ENCODE peak calls at places on chromosome 10, in six cellular contexts. J, Q, R, A, O and U are unnamed samples.
A peak's percentile ranks its signal among the peaks of the same experiment; 100 is the strongest.

GRCh38 chr10:97713351-97713827 is at the start of gene MARVELD1:
- DNase-seq in J (peak; percentile 84), Q (no peak), R (peak; percentile 62), A (peak; percentile 53), O (no peak), U (peak; percentile 20)

GRCh38 chr10:22427101-22427500 is 81.8 kb downstream of the SPAG6 start:
- DNase-seq in J (peak; percentile 69), Q (no peak), R (no peak), A (peak; percentile 83), O (no peak), U (peak; percentile 41)

GRCh38 chr10:60093317-60093716 is 187.0 kb upstream of the CCDC6 start:
- DNase-seq in J (no peak), Q (no peak), R (no peak), A (no peak), O (no peak), U (no peak)

GRCh38 chr10:98097611-98098010 is 36.8 kb upstream of the R3HCC1L start:
- DNase-seq in J (no peak), Q (no peak), R (no peak), A (no peak), O (no peak), U (no peak)

GRCh38 chr10:70534281-70534680 is 55.7 kb downstream of the PALD1 start:
- DNase-seq in J (no peak), Q (no peak), R (no peak), A (no peak), O (no peak), U (no peak)

GRCh38 chr10:101029520-101030309 is 1.2 kb downstream of the PDZD7 start:
- DNase-seq in J (no peak), Q (no peak), R (no peak), A (no peak), O (no peak), U (no peak)

GRCh38 chr10:52313350-52314006 is 603 bp upstream of the DKK1 start:
- DNase-seq in J (peak; percentile 8), Q (no peak), R (no peak), A (no peak), O (no peak), U (no peak)

GRCh38 chr10:30467939-30468338 is 34.0 kb downstream of the MAP3K8 start:
- DNase-seq in J (no peak), Q (no peak), R (no peak), A (no peak), O (peak; percentile 39), U (no peak)

GRCh38 chr10:43980313-43980712 is 331.6 kb upstream of the ZNF32 start:
- DNase-seq in J (no peak), Q (no peak), R (no peak), A (no peak), O (no peak), U (no peak)

GRCh38 chr10:128049226-128050010 is 76.8 kb downstream of the MKI67 start:
- DNase-seq in J (no peak), Q (no peak), R (no peak), A (no peak), O (no peak), U (no peak)

GRCh38 chr10:101974091-101974799 is 81.7 kb downstream of the ARMH3 start:
- DNase-seq in J (peak; percentile 23), Q (no peak), R (no peak), A (no peak), O (no peak), U (no peak)

GRCh38 chr10:114172776-114173555 is 1.0 kb downstream of the CCDC186 start:
- DNase-seq in J (peak; percentile 17), Q (no peak), R (no peak), A (no peak), O (no peak), U (no peak)

GRCh38 chr10:30186371-30186875 is 127.0 kb upstream of the JCAD start:
- DNase-seq in J (no peak), Q (no peak), R (no peak), A (peak; percentile 75), O (no peak), U (no peak)

GRCh38 chr10:106513328-106513727 is 651.2 kb downstream of the SORCS1 start:
- DNase-seq in J (no peak), Q (no peak), R (no peak), A (no peak), O (no peak), U (peak; percentile 11)

GRCh38 chr10:79335470-79336235 is 11.6 kb upstream of the PPIF start:
- DNase-seq in J (no peak), Q (no peak), R (no peak), A (no peak), O (no peak), U (no peak)

GRCh38 chr10:75350791-75351190 is 50.8 kb downstream of the ZNF503 start:
- DNase-seq in J (peak; percentile 52), Q (no peak), R (no peak), A (peak; percentile 90), O (no peak), U (peak; percentile 74)